ENCODE peak calls at places on chromosome 2, in seven cellular contexts. S is AG04449; T is MM.1S; O is neural progenitor cell; J is GM20000; D is CD8-positive, alpha-beta T cell; G is bronchial epithelial cell. P is an unnamed sample.
A peak's percentile ranks its signal among the peaks of the same experiment; 100 is the strongest.

GRCh38 chr2:208265371-208265806 is 666 bp upstream of the PIKFYVE start:
- DNase-seq in S (no peak), T (peak; percentile 25), O (peak; percentile 29), J (peak; percentile 59), D (peak; percentile 55), G (no peak), P (peak; percentile 68)

GRCh38 chr2:240479561-240479960 is 44.1 kb downstream of the GPC1 start:
- DNase-seq in S (no peak), T (no peak), O (no peak), J (no peak), D (no peak), G (no peak), P (peak; percentile 1)

GRCh38 chr2:186841940-186842339 is 7.0 kb downstream of the ZSWIM2 start:
- DNase-seq in S (peak; percentile 62), T (no peak), O (no peak), J (no peak), D (no peak), G (no peak), P (no peak)

GRCh38 chr2:71932780-71933466 is 214.7 kb downstream of the CYP26B1 start:
- DNase-seq in S (no peak), T (no peak), O (no peak), J (no peak), D (no peak), G (no peak), P (peak; percentile 5)

GRCh38 chr2:72278046-72278445 is 130.4 kb upstream of the CYP26B1 start:
- DNase-seq in S (peak; percentile 36), T (no peak), O (no peak), J (no peak), D (no peak), G (peak; percentile 65), P (no peak)

GRCh38 chr2:227880460-227880859 is 9.0 kb downstream of the DAW1 start:
- DNase-seq in S (no peak), T (no peak), O (no peak), J (no peak), D (no peak), G (peak; percentile 33), P (no peak)

GRCh38 chr2:182097571-182097970 is 111.9 kb downstream of the PPP1R1C start:
- DNase-seq in S (no peak), T (no peak), O (no peak), J (no peak), D (no peak), G (no peak), P (no peak)

GRCh38 chr2:20650412-20650879 is 452 bp downstream of the HS1BP3 start:
- DNase-seq in S (no peak), T (peak; percentile 43), O (peak; percentile 78), J (peak; percentile 53), D (peak; percentile 33), G (peak; percentile 22), P (peak; percentile 56)

GRCh38 chr2:196480653-196481322 is 158.7 kb upstream of the CCDC150 start:
- DNase-seq in S (no peak), T (peak; percentile 92), O (no peak), J (no peak), D (no peak), G (no peak), P (no peak)

GRCh38 chr2:20106746-20107145 is 55.3 kb upstream of the LAPTM4A start:
- DNase-seq in S (no peak), T (no peak), O (peak; percentile 83), J (no peak), D (peak; percentile 25), G (no peak), P (no peak)

GRCh38 chr2:26299488-26300092 is 46.4 kb upstream of the SELENOI start:
- DNase-seq in S (no peak), T (no peak), O (peak; percentile 67), J (peak; percentile 27), D (no peak), G (peak; percentile 51), P (peak; percentile 37)

GRCh38 chr2:10281891-10282290 is 20.8 kb upstream of the HPCAL1 start:
- DNase-seq in S (no peak), T (no peak), O (no peak), J (no peak), D (no peak), G (no peak), P (no peak)
- TF ChIP-seq CTCF in S (no peak), T (no peak), O (no peak), J (no peak), D (no peak), G (no peak), P (no peak)

DNA sequence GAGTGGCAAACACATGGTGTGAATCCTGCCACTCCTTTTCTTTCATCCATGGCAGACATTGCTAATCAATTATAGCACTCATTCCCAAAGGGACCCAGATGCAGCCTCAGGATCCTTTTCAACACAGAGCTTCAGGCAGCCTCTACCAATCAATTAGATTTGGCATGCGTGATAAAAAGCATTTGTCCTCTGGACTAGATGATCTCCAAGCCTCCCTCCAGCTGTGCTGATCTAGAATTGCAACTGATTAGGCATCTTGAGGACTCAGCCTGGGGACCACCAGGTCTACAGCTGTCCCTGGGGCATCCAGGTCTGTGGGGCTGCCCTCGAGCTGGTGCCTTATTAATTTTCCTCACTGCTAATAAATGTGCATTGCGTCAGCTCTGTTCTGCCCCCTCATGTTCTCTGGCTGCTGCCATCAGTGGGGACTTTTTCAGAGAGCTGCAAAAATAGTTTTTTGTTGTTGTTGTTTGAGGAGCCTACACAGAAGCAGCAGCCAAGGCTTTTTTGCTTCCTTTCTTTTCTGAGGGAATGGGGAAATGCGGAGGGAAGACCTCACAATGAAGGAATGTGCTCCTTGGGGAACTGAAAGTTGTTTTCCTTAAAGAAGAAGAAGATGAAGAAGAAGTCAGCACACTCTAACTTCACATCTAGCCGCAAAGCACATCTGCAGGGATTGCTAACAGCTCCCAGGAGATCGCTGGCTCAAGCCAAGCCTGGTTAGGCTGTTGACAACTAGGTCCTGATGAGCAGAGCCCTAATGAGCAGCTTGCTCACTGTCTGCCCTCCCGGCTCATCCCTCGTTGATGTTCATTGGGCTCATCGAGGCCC is 8.8 kb upstream of the ATOH8 start:
- DNase-seq in S (peak; percentile 92), T (no peak), O (peak; percentile 20), J (no peak), D (no peak), G (no peak), P (no peak)
- TF ChIP-seq CTCF in S (no peak), T (no peak), O (no peak), J (no peak), D (no peak), G (no peak), P (no peak)

GRCh38 chr2:241608881-241609280 is 28.1 kb downstream of the THAP4 start:
- DNase-seq in S (no peak), T (no peak), O (no peak), J (no peak), D (no peak), G (no peak), P (no peak)

GRCh38 chr2:241611062-241611461 is 25.9 kb downstream of the THAP4 start:
- DNase-seq in S (no peak), T (no peak), O (no peak), J (no peak), D (no peak), G (no peak), P (no peak)

GRCh38 chr2:241607162-241607885 is 29.6 kb downstream of the THAP4 start:
- DNase-seq in S (no peak), T (no peak), O (no peak), J (no peak), D (no peak), G (no peak), P (no peak)

GRCh38 chr2:241612156-241613017 is 24.6 kb downstream of the THAP4 start:
- DNase-seq in S (no peak), T (no peak), O (no peak), J (no peak), D (no peak), G (no peak), P (no peak)

GRCh38 chr2:241609859-241610793 is 26.8 kb downstream of the THAP4 start:
- DNase-seq in S (no peak), T (peak; percentile 63), O (peak; percentile 97), J (peak; percentile 97), D (peak; percentile 94), G (peak; percentile 72), P (peak; percentile 96)
- TF ChIP-seq CTCF in S (peak; percentile 86), T (peak; percentile 38), O (peak; percentile 72), J (peak; percentile 98), D (peak; percentile 63), G (peak; percentile 52), P (peak; percentile 94)

DNA sequence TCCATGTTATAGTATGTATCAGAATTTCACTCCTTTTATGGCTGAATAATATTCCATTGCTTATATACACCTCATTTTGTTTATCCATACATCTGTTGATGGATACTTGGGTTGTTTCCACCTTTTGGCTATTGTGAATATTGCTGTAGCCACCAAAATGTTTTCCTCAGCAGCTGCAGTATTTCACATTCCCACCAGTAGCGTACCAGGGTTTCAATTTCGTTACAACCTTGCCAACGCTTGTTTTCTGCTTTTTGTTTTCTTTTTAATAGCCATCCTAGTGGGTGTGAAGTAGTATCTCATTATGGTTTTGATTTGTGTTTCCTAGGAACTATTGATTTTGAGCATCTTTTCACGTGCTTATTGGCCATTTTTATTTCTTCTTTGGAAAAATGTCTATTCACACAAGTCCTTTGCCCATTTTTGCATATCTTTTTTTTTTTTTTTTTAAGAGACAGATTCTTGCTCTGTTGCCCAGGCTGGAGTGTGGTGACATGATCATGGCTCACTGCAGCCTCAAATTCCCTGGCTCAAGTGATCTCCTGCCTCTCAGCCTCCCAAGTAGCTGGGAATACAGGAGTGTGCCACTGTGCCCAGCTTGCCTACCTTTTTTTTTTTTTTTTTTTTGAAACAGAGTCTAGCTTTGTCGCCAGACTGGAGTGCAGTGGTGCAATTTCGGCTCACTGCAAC is 14.2 kb downstream of the UBXN2A start:
- DNase-seq in S (no peak), T (peak; percentile 35), O (no peak), J (no peak), D (no peak), G (no peak), P (no peak)
- TF ChIP-seq CTCF in S (no peak), T (peak; percentile 41), O (no peak), J (no peak), D (no peak), G (no peak), P (no peak)

GRCh38 chr2:190119257-190119656 is 56.7 kb upstream of the MSTN start:
- DNase-seq in S (no peak), T (no peak), O (peak; percentile 59), J (no peak), D (peak; percentile 46), G (no peak), P (no peak)

GRCh38 chr2:190119948-190120347 is 57.4 kb upstream of the MSTN start:
- DNase-seq in S (no peak), T (no peak), O (no peak), J (no peak), D (peak; percentile 4), G (no peak), P (no peak)

GRCh38 chr2:190117305-190117704 is 54.8 kb upstream of the MSTN start:
- DNase-seq in S (no peak), T (no peak), O (no peak), J (no peak), D (no peak), G (no peak), P (no peak)

GRCh38 chr2:190123956-190124355 is 61.4 kb upstream of the MSTN start:
- DNase-seq in S (no peak), T (no peak), O (no peak), J (no peak), D (no peak), G (peak; percentile 7), P (no peak)

GRCh38 chr2:190121971-190122370 is 59.4 kb upstream of the MSTN start:
- DNase-seq in S (no peak), T (peak; percentile 18), O (peak; percentile 51), J (peak; percentile 15), D (no peak), G (peak; percentile 45), P (peak; percentile 48)
- TF ChIP-seq CTCF in S (peak; percentile 17), T (peak; percentile 56), O (peak; percentile 64), J (no peak), D (no peak), G (peak; percentile 43), P (peak; percentile 32)

GRCh38 chr2:17133052-17133671 is 385.1 kb downstream of the RAD51AP2 start:
- DNase-seq in S (no peak), T (no peak), O (no peak), J (no peak), D (no peak), G (no peak), P (no peak)
- TF ChIP-seq CTCF in S (no peak), T (no peak), O (no peak), J (no peak), D (no peak), G (no peak), P (no peak)